ENCODE peak calls at places on chromosomes 2 and 18, in five cellular contexts. F is cardiac fibroblast, G is NCI-H1436, Z is GM13976, Q is HTR-8/SVneo. R is an unnamed sample.

GRCh38 chr2:29902356-29902755 is 19.0 kb downstream of the ALK start:
- DNase-seq in Z (no peak), F (no peak), Q (no peak), G (no peak), R (peak)

GRCh38 chr2:161555826-161556225 is 68.4 kb upstream of the SLC4A10 start:
- DNase-seq in Q (no peak), G (no peak), F (no peak), Z (no peak), R (no peak)

GRCh38 chr2:46025081-46025480 is 272.1 kb upstream of the EPAS1 start:
- DNase-seq in F (no peak), G (no peak), Q (no peak), Z (no peak), R (no peak)

GRCh38 chr18:59715966-59716369 is 18.7 kb upstream of the CCBE1 start:
- DNase-seq in F (peak), G (no peak), Z (no peak), Q (peak), R (peak)

GRCh38 chr2:109396338-109397180 is 217.2 kb downstream of the SEPTIN10 start:
- DNase-seq in Q (peak), Z (no peak), G (no peak), F (peak), R (no peak)

GRCh38 chr2:241653210-241653750 is 15.8 kb downstream of the ATG4B start:
- DNase-seq in F (no peak), G (no peak), Z (no peak), Q (no peak), R (no peak)

GRCh38 chr2:17272170-17272569 is 246.1 kb downstream of the RAD51AP2 start:
- DNase-seq in Q (no peak), Z (no peak), G (no peak), F (no peak), R (no peak)

GRCh38 chr2:98751748-98752147 is 20.8 kb upstream of the MGAT4A start:
- DNase-seq in Z (no peak), G (no peak), F (no peak), Q (no peak), R (no peak)

GRCh38 chr2:34004936-34005335 is 405.8 kb upstream of the FAM98A start:
- DNase-seq in Z (no peak), Q (no peak), G (no peak), F (no peak), R (no peak)

GRCh38 chr2:121969155-121969554 is 213.7 kb downstream of the TSN start:
- DNase-seq in F (peak), G (no peak), Q (no peak), Z (no peak), R (no peak)